ENCODE peak calls at places on chromosomes 13 and 19, in six cellular contexts. D is choroid plexus epithelial cell; M is foreskin fibroblast; X is stimulated activated CD4-positive, alpha-beta T cell treated with anti-CD3 and anti-CD28 coated beads, Interleukin-4, amount 100 ng/mL, for 1 hour; S is MG63; R is non-pigmented ciliary epithelial cell. F is an unnamed sample.

GRCh38 chr13:99339736-99340392 is 32.7 kb upstream of the GPR183 start:
- DNase-seq in D (peak), M (peak), X (no peak), S (no peak), R (no peak), F (no peak)

GRCh38 chr13:113726961-113727411 is 32.0 kb upstream of the TMEM255B start:
- DNase-seq in D (peak), M (peak), X (no peak), S (peak), R (no peak), F (no peak)

GRCh38 chr19:39397360-39398296 is 6.5 kb downstream of the MED29 start:
- DNase-seq in D (peak), M (peak), X (peak), S (peak), R (no peak), F (no peak)

GRCh38 chr13:95300625-95301134 is 571 bp downstream of the ABCC4 start:
- DNase-seq in D (peak), M (peak), X (peak), S (peak), R (no peak), F (no peak)

GRCh38 chr13:109867766-109868165 is 81.4 kb upstream of the IRS2 start:
- DNase-seq in D (peak), M (peak), X (no peak), S (no peak), R (no peak), F (no peak)

GRCh38 chr19:35211545-35212230 is 16.9 kb downstream of the FAM187B start:
- DNase-seq in D (no peak), M (no peak), X (peak), S (no peak), R (no peak), F (no peak)

GRCh38 chr19:35729021-35729420 is 11.2 kb downstream of the KMT2B start:
- DNase-seq in D (no peak), M (no peak), X (no peak), S (no peak), R (no peak), F (no peak)

GRCh38 chr13:20610006-20610405 is 43.0 kb downstream of the IFT88 start:
- DNase-seq in D (peak), M (no peak), X (no peak), S (no peak), R (no peak), F (no peak)

GRCh38 chr13:98719527-98720250 is 32.8 kb downstream of the SLC15A1 start:
- DNase-seq in D (no peak), M (no peak), X (no peak), S (no peak), R (no peak), F (no peak)

GRCh38 chr13:46607768-46608553 is 55.0 kb downstream of the LRCH1 start:
- DNase-seq in D (no peak), M (no peak), X (no peak), S (no peak), R (no peak), F (no peak)

GRCh38 chr13:97403893-97404683 is 29.9 kb upstream of the RAP2A start:
- DNase-seq in D (no peak), M (peak), X (no peak), S (peak), R (no peak), F (no peak)

GRCh38 chr19:43751466-43752220 is 3.1 kb downstream of the SMG9 start:
- DNase-seq in D (no peak), M (peak), X (no peak), S (peak), R (peak), F (no peak)

GRCh38 chr19:41363371-41363752 is 587 bp downstream of the B9D2 start:
- DNase-seq in D (no peak), M (no peak), X (no peak), S (no peak), R (no peak), F (no peak)

GRCh38 chr19:53912653-53913052 is 3.6 kb downstream of the CACNG7 start:
- DNase-seq in D (no peak), M (no peak), X (no peak), S (no peak), R (no peak), F (no peak)

GRCh38 chr13:105997436-105998232 is 537.8 kb downstream of the EFNB2 start:
- DNase-seq in D (no peak), M (peak), X (no peak), S (no peak), R (no peak), F (no peak)

GRCh38 chr19:45066921-45067661 is 9.2 kb downstream of the ZNF296 start:
- DNase-seq in D (no peak), M (no peak), X (no peak), S (no peak), R (no peak), F (no peak)

F was measured in HS-5.